ENCODE peak calls at places on chromosomes 5 and 9, in nine cellular contexts. Y is foreskin fibroblast; T is tibial artery; G is NCI-H524; L is heart right ventricle; X is caudate nucleus; D is cardiac fibroblast; B is COR-L47; H is stimulated activated CD8-positive, alpha-beta memory T cell treated with anti-CD3 and anti-CD28 coated beads, Interleukin-12 subunit alpha, Interleukin-12 subunit beta, amount 100 ng/mL, for 4 hours. C is an unnamed sample.

GRCh38 chr5:59786271-59786805 is 107.2 kb downstream of the PDE4D start:
- DNase-seq in B (no peak), Y (peak), D (peak), X (no peak), H (no peak), L (no peak), T (no peak), G (no peak), C (no peak)

GRCh38 chr5:136084698-136085097 is 47.9 kb upstream of the SMAD5 start:
- DNase-seq in X (no peak), G (no peak), B (no peak), L (peak), Y (no peak), D (peak), T (peak), H (no peak), C (no peak)

GRCh38 chr5:165497707-165498106 is 1992.3 kb downstream of the MAT2B start:
- DNase-seq in X (no peak), G (peak), Y (peak), T (no peak), D (peak), B (no peak), H (no peak), L (no peak), C (peak)

GRCh38 chr5:55960779-55961178 is 34.0 kb downstream of the IL6ST start:
- DNase-seq in L (no peak), B (no peak), Y (no peak), T (no peak), D (no peak), G (no peak), H (no peak), X (no peak), C (no peak)

GRCh38 chr5:116492016-116492623 is 82.5 kb downstream of the SEMA6A start:
- DNase-seq in G (no peak), T (no peak), L (no peak), Y (peak), X (no peak), B (no peak), D (peak), H (no peak), C (no peak)

GRCh38 chr5:79999722-80000121 is 8.7 kb upstream of the MTX3 start:
- DNase-seq in L (no peak), Y (no peak), X (no peak), B (no peak), D (no peak), H (no peak), T (no peak), G (no peak), C (no peak)

GRCh38 chr5:180591249-180591887 is at the start of gene SCGB3A1:
- DNase-seq in T (no peak), B (no peak), D (peak), G (no peak), Y (no peak), X (no peak), L (no peak), H (no peak), C (no peak)

GRCh38 chr9:131679261-131680020 is 60.4 kb downstream of the RAPGEF1 start:
- DNase-seq in D (no peak), B (no peak), Y (peak), X (no peak), T (no peak), G (no peak), L (no peak), H (no peak), C (no peak)

GRCh38 chr9:7117676-7118561 is 360.1 kb downstream of the KDM4C start:
- DNase-seq in Y (peak), X (no peak), T (no peak), H (no peak), G (no peak), L (no peak), D (peak), B (peak), C (no peak)

GRCh38 chr5:43839218-43839617 is 236.2 kb downstream of the NNT start:
- DNase-seq in B (no peak), H (no peak), Y (peak), T (no peak), D (peak), X (no peak), L (no peak), G (no peak), C (no peak)

GRCh38 chr5:31492824-31493223 is 39.1 kb downstream of the DROSHA start:
- DNase-seq in D (peak), G (no peak), B (no peak), L (no peak), X (no peak), Y (peak), T (no peak), H (no peak), C (peak)

C was measured in NCI-H1694 treated with DMSO at 0.1 percent for 48 hours.